ENCODE peak calls at places on chromosomes 4 and X, in four cellular contexts. W, M, B and Z are unnamed samples.
A peak's percentile ranks its signal among the peaks of the same experiment; 100 is the strongest.

GRCh38 chr4:121306932-121307331 is 73.9 kb downstream of the QRFPR start:
- DNase-seq in W (no peak), M (no peak), B (no peak), Z (no peak)

GRCh38 chr4:16717266-16717970 is 181.0 kb downstream of the LDB2 start:
- DNase-seq in W (no peak), M (no peak), B (no peak), Z (peak; percentile 33)

GRCh38 chrX:27976284-27976683 is 5.0 kb downstream of the DCAF8L1 start:
- DNase-seq in W (no peak), M (no peak), B (no peak), Z (no peak)

GRCh38 chr4:166501941-166502382 is 628.9 kb downstream of the TLL1 start:
- DNase-seq in W (peak; percentile 2), M (peak; percentile 52), B (peak; percentile 84), Z (no peak)

GRCh38 chr4:121879135-121879534 is 8.9 kb upstream of the BBS7 start:
- DNase-seq in W (no peak), M (no peak), B (no peak), Z (no peak)

GRCh38 chr4:53507671-53508286 is 83.5 kb downstream of the LNX1 start:
- DNase-seq in W (no peak), M (no peak), B (no peak), Z (no peak)

GRCh38 chr4:83535520-83535944 is 376 bp upstream of the GPAT3 start:
- DNase-seq in W (peak; percentile 53), M (no peak), B (peak; percentile 50), Z (peak; percentile 42)

GRCh38 chrX:133081990-133082389 is 14.9 kb downstream of the USP26 start:
- DNase-seq in W (no peak), M (no peak), B (no peak), Z (no peak)

GRCh38 chr4:175776217-175776616 is 35.8 kb downstream of the GPM6A start:
- DNase-seq in W (no peak), M (no peak), B (peak; percentile 73), Z (no peak)

GRCh38 chr4:190020790-190021717 is 6.0 kb downstream of the FRG2 start:
- DNase-seq in W (peak; percentile 86), M (peak; percentile 79), B (peak; percentile 79), Z (no peak)

GRCh38 chr4:779555-779954 is 46.4 kb downstream of the CPLX1 start:
- DNase-seq in W (no peak), M (no peak), B (no peak), Z (no peak)

GRCh38 chr4:37389967-37390580 is 145.5 kb downstream of the NWD2 start:
- DNase-seq in W (peak; percentile 26), M (peak; percentile 46), B (no peak), Z (peak; percentile 61)

GRCh38 chrX:72394518-72395163 is 88.9 kb upstream of the CITED1 start:
- DNase-seq in W (no peak), M (no peak), B (no peak), Z (peak; percentile 0)

GRCh38 chr4:89837385-89837995 is 529 bp upstream of the SNCA start:
- DNase-seq in W (peak; percentile 41), M (peak; percentile 2), B (peak; percentile 83), Z (no peak)

GRCh38 chr4:145679520-145679919 is 426 bp upstream of the C4orf51 start:
- DNase-seq in W (peak; percentile 27), M (peak; percentile 65), B (no peak), Z (peak; percentile 89)

GRCh38 chr4:30825008-30825765 is 105.0 kb downstream of the PCDH7 start:
- DNase-seq in W (no peak), M (no peak), B (no peak), Z (no peak)

GRCh38 chr4:189445613-189446012 is 495.1 kb upstream of the FRG1 start:
- DNase-seq in W (no peak), M (no peak), B (no peak), Z (no peak)

GRCh38 chr4:118346495-118346894 is 6.3 kb downstream of the PRSS12 start:
- DNase-seq in W (no peak), M (no peak), B (no peak), Z (no peak)

GRCh38 chr4:26061248-26061986 is 147.4 kb downstream of the SMIM20 start:
- DNase-seq in W (peak; percentile 23), M (peak; percentile 56), B (peak; percentile 72), Z (peak; percentile 19)
- TF ChIP-seq CTCF in W (peak; percentile 41), M (peak; percentile 26), B (peak; percentile 85), Z (peak; percentile 78)

GRCh38 chr4:76585270-76585669 is 150.2 kb downstream of the SHROOM3 start:
- DNase-seq in W (no peak), M (no peak), B (no peak), Z (no peak)

GRCh38 chr4:76582817-76583087 is 147.7 kb downstream of the SHROOM3 start:
- DNase-seq in W (no peak), M (no peak), B (no peak), Z (no peak)

GRCh38 chr4:76588268-76588667 is 153.2 kb downstream of the SHROOM3 start:
- DNase-seq in W (no peak), M (no peak), B (peak; percentile 45), Z (no peak)

GRCh38 chr4:76584235-76585152 is 149.5 kb downstream of the SHROOM3 start:
- DNase-seq in W (no peak), M (no peak), B (no peak), Z (no peak)

DNA sequence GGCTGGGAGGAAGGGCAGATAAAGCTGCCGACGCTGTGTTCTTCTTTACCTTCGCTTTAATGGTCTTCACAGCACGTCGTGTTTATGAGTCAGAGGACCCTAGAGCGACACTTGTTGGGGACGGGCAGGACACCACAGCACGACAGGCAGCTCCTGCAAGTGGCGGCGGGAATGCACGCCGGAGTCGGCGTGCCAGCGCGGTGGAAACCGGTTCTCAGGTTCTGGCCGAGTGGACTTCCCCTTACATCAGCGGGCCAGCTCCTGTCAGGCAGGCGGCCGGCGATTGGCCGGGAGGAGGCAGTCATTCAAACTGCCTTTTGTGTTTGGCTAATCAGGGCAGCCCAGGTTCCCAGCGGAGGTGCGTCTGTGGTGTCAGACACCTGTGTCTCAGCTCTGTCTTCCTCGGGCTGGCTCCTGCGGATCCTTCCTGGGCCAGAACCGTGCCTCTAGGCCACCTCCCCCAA is 150.9 kb downstream of the SHROOM3 start:
- DNase-seq in W (peak; percentile 20), M (peak; percentile 65), B (peak; percentile 97), Z (no peak)
- TF ChIP-seq CTCF in W (no peak), M (no peak), B (peak; percentile 22), Z (no peak)

GRCh38 chr4:66169341-66169740 is 499.1 kb upstream of the EPHA5 start:
- DNase-seq in W (peak; percentile 1), M (peak; percentile 4), B (no peak), Z (no peak)
- TF ChIP-seq CTCF in W (peak; percentile 17), M (no peak), B (peak; percentile 74), Z (peak; percentile 52)

DNA sequence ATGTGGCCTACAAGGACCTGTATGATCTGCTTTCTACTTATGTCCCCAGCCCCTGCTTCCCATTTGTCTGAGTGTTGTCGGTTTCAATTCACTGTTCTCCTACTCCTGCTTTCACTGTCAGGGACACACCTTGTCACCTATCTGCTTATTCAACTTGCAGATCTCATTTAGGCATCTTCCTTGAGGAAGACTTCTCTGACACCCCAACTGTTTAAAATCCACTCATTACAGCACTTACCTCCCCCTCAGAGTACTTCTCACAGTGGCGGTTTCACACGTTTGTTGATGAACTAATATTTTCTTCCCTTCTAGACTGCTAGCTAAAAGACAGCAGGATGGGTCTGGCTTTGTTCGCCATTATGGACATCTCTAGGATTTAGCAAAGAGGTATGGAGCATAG is 279.9 kb upstream of the TET2 start:
- DNase-seq in W (no peak), M (no peak), B (no peak), Z (no peak)
- TF ChIP-seq CTCF in W (no peak), M (no peak), B (no peak), Z (no peak)

DNA sequence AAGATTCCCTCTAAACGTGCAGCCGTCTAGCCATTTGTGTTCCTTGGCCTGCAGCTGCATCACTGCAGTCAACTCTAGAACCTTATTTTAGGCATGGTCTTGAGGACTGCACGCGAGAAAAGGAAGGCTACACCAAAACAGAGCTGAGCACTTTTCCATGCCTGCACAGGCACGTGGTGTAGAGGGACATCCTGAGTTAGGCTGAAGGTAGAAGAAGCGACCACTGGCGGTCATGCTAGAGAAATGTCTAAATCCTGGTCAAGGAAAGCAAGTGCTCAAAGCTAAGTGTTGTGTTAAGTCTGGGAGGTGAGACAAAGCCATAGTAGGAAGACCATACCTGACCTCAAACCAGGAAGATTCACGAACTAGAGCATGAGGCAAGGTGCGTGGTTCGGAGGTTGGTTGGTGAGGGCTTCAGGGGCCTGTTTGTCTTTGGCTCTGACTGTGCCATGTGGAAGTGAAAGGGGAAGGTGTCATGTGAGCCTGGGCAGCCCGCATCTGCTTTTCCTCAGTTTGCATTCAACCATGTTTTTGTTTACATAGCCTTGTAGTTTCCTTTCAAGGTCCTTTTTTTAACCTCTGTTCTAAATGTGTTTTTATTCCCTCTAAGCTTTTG is 203.8 kb downstream of the AASDH start:
- DNase-seq in W (no peak), M (peak; percentile 18), B (peak; percentile 44), Z (no peak)
- TF ChIP-seq CTCF in W (no peak), M (no peak), B (peak; percentile 11), Z (no peak)

DNA sequence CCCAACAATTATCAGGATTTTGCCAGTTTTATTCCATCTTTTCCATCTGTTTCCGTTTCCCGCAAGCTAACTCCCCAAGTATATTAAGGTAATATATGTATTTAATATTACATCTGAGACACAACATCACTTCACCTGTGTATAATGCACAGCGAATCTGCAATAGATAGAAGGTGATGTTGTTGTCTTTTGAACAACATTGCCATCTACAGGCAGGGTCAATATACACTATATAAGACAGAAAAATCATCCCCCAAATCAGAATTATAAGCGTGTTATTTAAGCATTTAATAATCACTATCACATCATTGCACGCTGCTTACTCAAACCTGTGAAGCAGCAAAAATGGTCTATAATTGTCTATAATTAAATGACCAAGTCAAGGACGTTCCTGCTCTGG is 1115.5 kb downstream of the NLGN4X start:
- DNase-seq in W (peak; percentile 0), M (peak; percentile 25), B (no peak), Z (no peak)
- TF ChIP-seq CTCF in W (peak; percentile 7), M (peak; percentile 42), B (peak; percentile 71), Z (no peak)

GRCh38 chr4:5693871-5694270 is 14.5 kb downstream of the EVC2 start:
- DNase-seq in W (no peak), M (no peak), B (no peak), Z (peak; percentile 28)
- TF ChIP-seq CTCF in W (no peak), M (no peak), B (no peak), Z (no peak)

GRCh38 chrX:33330798-33331197 is 119.4 kb upstream of the DMD start:
- DNase-seq in W (no peak), M (no peak), B (no peak), Z (no peak)

GRCh38 chrX:33339219-33339618 is 127.9 kb upstream of the DMD start:
- DNase-seq in W (no peak), M (no peak), B (peak; percentile 24), Z (no peak)

DNA sequence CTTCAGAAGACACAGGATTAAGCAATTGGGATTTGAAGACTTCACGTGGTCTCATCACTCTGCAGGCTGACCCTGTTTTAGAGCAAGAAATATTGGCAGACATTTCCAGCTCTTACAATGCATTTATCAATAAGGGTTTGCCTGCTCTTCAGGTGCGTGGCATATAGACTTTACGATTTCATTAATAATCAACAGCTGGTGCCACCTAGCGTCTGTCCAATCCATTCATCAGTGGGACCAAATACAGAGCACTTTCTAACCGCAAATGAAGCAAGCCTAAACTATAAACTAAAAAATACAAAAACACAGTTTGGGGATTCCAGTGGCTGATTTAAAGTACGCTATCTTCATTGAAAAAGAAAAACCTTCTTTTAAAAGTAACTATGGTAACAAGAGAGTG is 125.4 kb upstream of the DMD start:
- DNase-seq in W (peak; percentile 3), M (peak; percentile 6), B (peak; percentile 32), Z (no peak)
- TF ChIP-seq CTCF in W (peak; percentile 51), M (no peak), B (peak; percentile 64), Z (peak; percentile 12)

GRCh38 chrX:88612870-88613329 is 134.1 kb upstream of the CPXCR1 start:
- DNase-seq in W (no peak), M (no peak), B (no peak), Z (no peak)

GRCh38 chrX:88613338-88613737 is 133.7 kb upstream of the CPXCR1 start:
- DNase-seq in W (peak; percentile 13), M (peak; percentile 10), B (peak; percentile 32), Z (no peak)
- TF ChIP-seq CTCF in W (peak; percentile 14), M (no peak), B (peak; percentile 87), Z (peak; percentile 29)